ENCODE peak calls at places on chromosomes 4 and X, in five cellular contexts. X, W, N, Q and I are unnamed samples.

GRCh38 chr4:156939151-156939550 is 32.4 kb downstream of the PDGFC start:
- DNase-seq in W (no peak), N (peak), Q (no peak), X (no peak), I (no peak)

GRCh38 chrX:109714340-109714958 is 18.6 kb downstream of the ACSL4 start:
- DNase-seq in N (peak), Q (no peak), X (no peak), W (no peak), I (no peak)

GRCh38 chr4:122588453-122589238 is 32.2 kb downstream of the IL21 start:
- DNase-seq in N (no peak), Q (no peak), W (no peak), X (no peak), I (no peak)

GRCh38 chrX:121307441-121307840 is 260.0 kb downstream of the GLUD2 start:
- DNase-seq in N (no peak), X (no peak), Q (no peak), W (no peak), I (no peak)

GRCh38 chr4:41646862-41647261 is 101.7 kb downstream of the PHOX2B start:
- DNase-seq in W (no peak), N (no peak), Q (no peak), X (no peak), I (no peak)

GRCh38 chr4:55931833-55932232 is 16.9 kb upstream of the CEP135 start:
- DNase-seq in W (no peak), Q (no peak), X (no peak), N (no peak), I (no peak)

GRCh38 chr4:70113656-70114055 is 40.4 kb upstream of the PRR27 start:
- DNase-seq in X (no peak), Q (no peak), W (no peak), N (no peak), I (no peak)

GRCh38 chr4:143406523-143406922 is 69.8 kb downstream of the GAB1 start:
- DNase-seq in Q (no peak), X (no peak), N (peak), W (no peak), I (no peak)

GRCh38 chr4:112550728-112551127 is 34.7 kb upstream of the NEUROG2 start:
- DNase-seq in X (no peak), N (peak), Q (no peak), W (no peak), I (no peak)

GRCh38 chr4:84967292-84967651 is 782 bp upstream of the WDFY3 start:
- DNase-seq in X (no peak), Q (no peak), W (no peak), N (no peak), I (no peak)

GRCh38 chr4:48901196-48901595 is 5.4 kb downstream of the OCIAD2 start:
- DNase-seq in W (no peak), Q (no peak), N (no peak), X (no peak), I (no peak)

GRCh38 chr4:153025402-153025801 is 89.3 kb downstream of the FHDC1 start:
- DNase-seq in Q (no peak), W (no peak), N (no peak), X (no peak), I (no peak)

GRCh38 chr4:163816494-163816893 is 322.0 kb downstream of the TMA16 start:
- DNase-seq in N (no peak), Q (no peak), X (no peak), W (no peak), I (no peak)
- TF ChIP-seq CTCF in N (peak), Q (no peak), X (no peak), W (no peak), I (no peak)

DNA sequence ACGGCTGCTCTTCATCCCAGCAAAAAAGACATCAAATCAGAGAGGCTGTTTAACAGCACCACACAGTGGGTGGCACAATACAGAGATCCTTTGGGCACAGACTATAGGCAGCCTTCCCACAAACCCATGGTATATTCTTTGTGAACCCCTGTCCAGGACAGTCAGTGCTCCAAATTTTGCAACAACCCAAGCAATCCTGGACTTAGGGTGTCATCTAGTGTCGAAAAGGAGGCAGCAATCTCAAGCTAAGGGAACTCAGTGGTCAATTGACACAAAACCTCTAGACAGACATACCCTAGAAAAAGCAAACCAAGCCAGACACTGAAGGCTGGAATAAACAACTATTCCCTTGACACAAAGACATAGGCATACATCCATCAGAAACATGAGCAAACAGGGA is 137.4 kb downstream of the BMP15 start:
- DNase-seq in W (no peak), N (no peak), X (no peak), Q (no peak), I (no peak)
- TF ChIP-seq CTCF in W (no peak), N (peak), X (peak), Q (no peak), I (no peak)

GRCh38 chrX:133307094-133307493 is 88.9 kb upstream of the TFDP3 start:
- DNase-seq in Q (no peak), W (no peak), X (no peak), N (no peak), I (no peak)

GRCh38 chrX:133305348-133305747 is 87.2 kb upstream of the TFDP3 start:
- DNase-seq in X (no peak), N (no peak), Q (no peak), W (no peak), I (no peak)

GRCh38 chrX:133302775-133303445 is 84.8 kb upstream of the TFDP3 start:
- DNase-seq in N (no peak), X (no peak), W (no peak), Q (no peak), I (no peak)

DNA sequence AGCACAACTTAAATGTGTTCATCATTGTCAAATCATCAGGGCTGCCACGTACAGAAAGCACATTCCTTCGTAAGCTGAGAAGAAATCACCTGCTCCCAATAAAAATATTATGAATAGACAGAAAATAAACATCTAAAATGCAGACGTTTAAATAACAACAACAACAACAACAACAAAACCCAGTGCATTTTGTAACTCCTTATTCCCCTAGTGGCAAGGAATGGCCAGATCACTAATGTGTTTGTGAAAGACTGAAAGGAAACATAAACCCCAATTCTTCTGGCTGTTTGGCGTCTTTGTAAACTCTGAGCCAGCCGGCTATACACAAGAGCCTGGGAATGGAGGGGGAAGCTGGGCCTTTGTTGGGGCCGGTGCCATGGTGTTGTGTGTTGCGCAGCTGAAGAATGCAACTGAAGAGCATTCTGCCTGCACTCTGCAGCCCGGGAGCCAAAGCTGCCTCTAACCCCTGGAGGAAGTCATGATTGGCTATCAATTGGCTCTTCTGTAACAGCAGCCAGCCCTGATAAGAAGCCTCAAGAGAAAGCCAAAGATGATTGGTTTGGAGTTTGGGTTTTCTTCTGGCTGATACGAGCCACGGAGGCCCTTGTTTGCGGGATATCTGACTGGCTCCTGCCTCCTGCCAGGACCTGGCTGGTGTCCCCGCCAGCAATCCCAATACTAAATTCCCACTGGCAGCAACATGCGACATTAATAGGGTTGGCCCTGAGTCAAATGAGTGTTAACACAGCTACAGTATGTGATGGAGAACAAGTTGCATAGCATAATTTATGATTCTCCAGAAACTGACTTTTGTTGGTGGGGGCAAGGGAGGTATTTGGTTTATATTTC is 89.7 kb upstream of the TFDP3 start:
- DNase-seq in X (no peak), Q (no peak), N (no peak), W (no peak), I (no peak)
- TF ChIP-seq CTCF in X (no peak), Q (no peak), N (no peak), W (no peak), I (no peak)

GRCh38 chrX:24498181-24498580 is 33.1 kb downstream of the PDK3 start:
- DNase-seq in Q (no peak), N (no peak), W (no peak), X (no peak), I (no peak)
- TF ChIP-seq CTCF in Q (no peak), N (peak), W (no peak), X (peak), I (no peak)

GRCh38 chr4:186831574-186831973 is 107.9 kb upstream of the FAT1 start:
- DNase-seq in Q (no peak), W (no peak), X (no peak), N (peak), I (no peak)
- TF ChIP-seq CTCF in Q (no peak), W (no peak), X (no peak), N (no peak), I (no peak)

DNA sequence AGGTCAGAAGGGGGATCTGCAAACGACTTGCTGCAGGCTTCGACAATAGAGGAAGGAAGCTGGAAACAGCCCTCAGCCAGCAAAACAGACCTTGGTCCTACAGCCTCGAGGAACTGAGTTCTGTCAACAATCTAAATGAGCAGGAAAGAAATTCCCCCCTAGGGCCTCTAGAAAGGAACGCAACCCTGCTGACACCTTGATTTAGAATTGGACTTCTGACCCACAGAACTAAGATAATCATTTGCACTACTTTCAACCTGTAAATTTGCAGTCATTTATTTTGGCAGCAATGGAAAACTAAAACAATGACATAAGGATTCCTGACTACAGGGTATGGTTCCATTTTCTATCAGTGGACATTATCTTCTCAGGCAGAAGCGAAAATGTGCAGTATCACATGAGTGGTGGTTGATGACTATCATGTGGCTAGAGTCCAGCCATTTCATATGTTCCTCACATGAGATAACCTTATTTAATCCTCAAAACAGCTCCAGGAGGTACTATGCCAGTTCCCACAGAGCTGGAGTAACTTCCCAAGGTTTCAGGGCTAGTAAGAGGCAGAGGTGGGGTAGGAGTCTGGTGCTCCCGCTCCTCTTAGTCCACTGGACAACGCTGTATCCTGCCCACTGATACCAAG is 61.6 kb downstream of the SAT1 start:
- DNase-seq in Q (no peak), W (no peak), N (no peak), X (peak), I (no peak)
- TF ChIP-seq CTCF in Q (no peak), W (no peak), N (no peak), X (no peak), I (no peak)

DNA sequence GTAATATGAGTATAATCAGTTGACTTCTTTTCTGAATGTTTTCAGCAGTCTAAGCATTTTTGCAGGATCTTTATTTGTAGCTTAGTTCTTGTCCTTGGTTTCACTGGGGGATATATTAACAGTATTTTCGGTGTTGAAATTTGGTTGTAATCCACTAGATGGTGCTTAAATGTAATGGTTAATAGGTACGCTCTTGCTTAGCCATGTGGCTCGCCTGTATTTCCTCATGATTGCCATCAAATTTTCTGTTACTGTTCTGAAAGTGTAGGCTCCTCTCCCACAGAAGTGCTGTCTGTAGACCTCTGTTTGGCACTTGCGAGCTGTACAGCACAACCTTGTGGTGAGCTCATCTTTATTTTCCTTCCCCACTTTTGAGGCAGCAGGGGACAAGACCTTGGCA is 3.9 kb upstream of the FAAH2 start:
- DNase-seq in Q (no peak), N (no peak), W (no peak), X (no peak), I (no peak)
- TF ChIP-seq CTCF in Q (no peak), N (no peak), W (no peak), X (no peak), I (no peak)

GRCh38 chr4:186144180-186144579 is 39.7 kb downstream of the FAM149A start:
- DNase-seq in X (peak), Q (no peak), W (no peak), N (peak), I (no peak)
- TF ChIP-seq CTCF in X (no peak), Q (no peak), W (no peak), N (no peak), I (no peak)

DNA sequence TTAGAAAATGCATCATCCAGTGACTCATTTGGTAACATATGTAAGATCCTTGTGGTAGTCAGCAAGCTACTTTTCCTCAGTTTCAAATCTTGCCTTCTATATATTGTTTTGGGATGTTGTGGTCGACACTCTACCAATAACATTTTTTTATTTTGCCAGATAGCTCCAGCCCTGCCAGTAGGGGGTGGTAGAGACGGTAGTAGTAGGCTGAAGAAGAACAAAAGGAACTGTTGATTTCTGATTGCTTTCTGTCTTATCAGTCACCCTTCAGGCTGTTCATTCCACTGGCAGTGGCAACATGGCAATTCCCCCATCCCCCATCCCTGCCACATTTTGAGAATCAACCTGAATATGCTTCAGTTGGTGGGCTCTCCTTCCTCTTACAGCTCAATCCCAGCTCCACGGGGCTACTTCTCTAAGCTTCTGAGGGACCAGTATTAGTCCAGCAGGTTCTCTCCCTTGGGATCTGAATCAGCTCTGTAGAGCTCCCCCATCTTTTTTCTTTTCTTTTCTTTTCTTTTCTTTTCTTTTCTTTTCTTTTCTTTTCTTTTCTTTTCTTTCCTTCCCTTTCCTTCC is 171.5 kb upstream of the VEGFC start:
- DNase-seq in N (peak), X (no peak), W (no peak), Q (no peak), I (no peak)
- TF ChIP-seq CTCF in N (peak), X (no peak), W (no peak), Q (no peak), I (no peak)